ENCODE peak calls at places on chromosomes 3 and 15, in seven cellular contexts. T is tibial nerve, D is PC-3, J is esophagus squamous epithelium, X is IMR-90, A is GM23338, Z is HCT116. H is an unnamed sample. For H3K4me1, the result is how much of the 10 kb centered on the place peaks cover.

GRCh38 chr3:111668912-111669488 is 73.9 kb upstream of the ZBED2 start:
- DNase-seq in T (no peak), D (peak), J (no peak), X (peak), A (peak), Z (peak), H (no peak)

GRCh38 chr3:73734376-73734775 is 109.6 kb upstream of the PDZRN3 start:
- DNase-seq in T (no peak), D (no peak), J (no peak), X (no peak), A (no peak), Z (no peak), H (no peak)

GRCh38 chr3:20401253-20401652 is 215.2 kb upstream of the SGO1 start:
- DNase-seq in T (no peak), D (no peak), J (no peak), X (no peak), A (no peak), Z (no peak), H (no peak)

GRCh38 chr15:37229855-37230254 is 129.5 kb upstream of the MEIS2 start:
- DNase-seq in T (no peak), D (no peak), J (no peak), X (no peak), A (no peak), Z (no peak), H (no peak)

GRCh38 chr15:74314897-74315438 is 52.5 kb downstream of the CYP11A1 start:
- DNase-seq in T (no peak), D (no peak), J (no peak), X (no peak), A (no peak), Z (no peak), H (no peak)

GRCh38 chr3:126911162-126912026 is 71.5 kb upstream of the PLXNA1 start:
- DNase-seq in T (peak), D (peak), J (peak), X (peak), A (no peak), Z (peak), H (no peak)

GRCh38 chr3:12796171-12797123 is at the start of gene CAND2:
- DNase-seq in T (peak), D (no peak), J (no peak), X (peak), A (peak), Z (no peak), H (peak)

GRCh38 chr3:45807133-45807532 is 10.8 kb upstream of the SLC6A20 start:
- DNase-seq in T (no peak), D (no peak), J (no peak), X (no peak), A (no peak), Z (no peak), H (peak)

GRCh38 chr3:167489571-167489970 is 15.7 kb upstream of the SERPINI2 start:
- DNase-seq in T (no peak), D (no peak), J (no peak), X (no peak), A (no peak), Z (no peak), H (no peak)

GRCh38 chr3:15923640-15924405 is 126.0 kb upstream of the ANKRD28 start:
- DNase-seq in T (no peak), D (no peak), J (no peak), X (peak), A (no peak), Z (no peak), H (no peak)

GRCh38 chr3:138359549-138360271 is 11.3 kb downstream of the MRAS start:
- DNase-seq in T (no peak), D (no peak), J (no peak), X (no peak), A (no peak), Z (no peak), H (no peak)

GRCh38 chr3:60355825-60356224 is 895.4 kb downstream of the FHIT start:
- DNase-seq in T (no peak), D (no peak), J (no peak), X (no peak), A (no peak), Z (no peak), H (no peak)

GRCh38 chr15:78317145-78317836 is 17.9 kb upstream of the SKIC8 start:
- DNase-seq in T (no peak), D (peak), J (no peak), X (no peak), A (no peak), Z (no peak), H (no peak)

GRCh38 chr3:45706133-45706808 is 17.1 kb downstream of the SACM1L start:
- DNase-seq in T (no peak), D (no peak), J (no peak), X (no peak), A (no peak), Z (no peak), H (no peak)

GRCh38 chr3:46607603-46608028 is 4.7 kb upstream of the FAM240A start:
- DNase-seq in T (peak), D (peak), J (no peak), X (no peak), A (peak), Z (peak), H (no peak)

GRCh38 chr3:9768376-9768775 is 1.4 kb downstream of the CAMK1 start:
- DNase-seq in T (no peak), D (no peak), J (no peak), X (no peak), A (no peak), Z (no peak), H (no peak)

GRCh38 chr15:34318277-34319079 is 19.1 kb downstream of the SLC12A6 start:
- DNase-seq in T (peak), D (peak), J (no peak), X (peak), A (peak), Z (peak), H (no peak)

GRCh38 chr3:100880845-100881244 is 112.4 kb downstream of the ABI3BP start:
- DNase-seq in T (no peak), D (no peak), J (no peak), X (peak), A (no peak), Z (no peak), H (no peak)

GRCh38 chr3:53956591-53956990 is 64.9 kb upstream of the SELENOK start:
- DNase-seq in T (no peak), D (no peak), J (no peak), X (no peak), A (no peak), Z (no peak), H (no peak)

GRCh38 chr3:54123538-54124196 is 1.3 kb downstream of the CACNA2D3 start:
- DNase-seq in T (no peak), D (no peak), J (no peak), X (no peak), A (peak), Z (no peak), H (no peak)

GRCh38 chr3:5787863-5788488 is 600.5 kb downstream of the EDEM1 start:
- DNase-seq in T (peak), D (peak), J (no peak), X (no peak), A (no peak), Z (no peak), H (peak)

GRCh38 chr3:191263365-191263764 is 64.3 kb downstream of the OSTN start:
- DNase-seq in T (no peak), D (no peak), J (no peak), X (no peak), A (no peak), Z (no peak), H (no peak)

GRCh38 chr3:138944136-138944658 is 2.7 kb downstream of the FOXL2 start:
- DNase-seq in T (no peak), D (no peak), J (no peak), X (no peak), A (peak), Z (no peak), H (no peak)

GRCh38 chr15:42729409-42729808 is 7.5 kb downstream of the CDAN1 start:
- DNase-seq in T (no peak), D (no peak), J (no peak), X (no peak), A (no peak), Z (no peak), H (no peak)

GRCh38 chr15:62066663-62067447 is at the start of gene C2CD4A:
- DNase-seq in T (peak), D (peak), J (no peak), X (peak), A (peak), Z (peak), H (peak)

GRCh38 chr15:100879046-100879445 is 585 bp upstream of the ALDH1A3 start:
- DNase-seq in T (no peak), D (no peak), J (no peak), X (no peak), A (peak), Z (no peak), H (no peak)

GRCh38 chr15:88622605-88622975 is 1.4 kb downstream of the AEN start:
- DNase-seq in T (no peak), D (no peak), J (no peak), X (no peak), A (no peak), Z (no peak), H (no peak)

GRCh38 chr3:9216736-9217135 is 32.7 kb downstream of the SRGAP3 start:
- DNase-seq in T (no peak), D (peak), J (no peak), X (no peak), A (no peak), Z (no peak), H (no peak)

GRCh38 chr15:93488157-93488803 is 399.3 kb upstream of the RGMA start:
- DNase-seq in T (no peak), D (no peak), J (no peak), X (no peak), A (no peak), Z (no peak), H (no peak)

GRCh38 chr3:13186416-13186815 is 113.2 kb upstream of the IQSEC1 start:
- DNase-seq in T (no peak), D (no peak), J (no peak), X (no peak), A (no peak), Z (no peak), H (no peak)

GRCh38 chr15:101138913-101139880 is 112.7 kb downstream of the CHSY1 start:
- DNase-seq in T (no peak), D (no peak), J (no peak), X (peak), A (no peak), Z (no peak), H (no peak)

GRCh38 chr3:94226058-94226457 is 163.2 kb downstream of the NSUN3 start:
- DNase-seq in T (no peak), D (peak), J (no peak), X (peak), A (no peak), Z (no peak), H (no peak)

GRCh38 chr3:54549607-54550006 is 378.3 kb downstream of the LRTM1 start:
- DNase-seq in T (no peak), D (no peak), J (no peak), X (no peak), A (no peak), Z (no peak), H (no peak)

GRCh38 chr3:122858373-122858772 is 63.5 kb downstream of the SLC49A4 start:
- DNase-seq in T (no peak), D (peak), J (no peak), X (peak), A (peak), Z (peak), H (no peak)

GRCh38 chr3:4776980-4777581 is 202.2 kb upstream of the BHLHE40 start:
- DNase-seq in T (peak), D (peak), J (no peak), X (no peak), A (no peak), Z (no peak), H (no peak)

GRCh38 chr3:4774531-4774930 is 204.7 kb upstream of the BHLHE40 start:
- DNase-seq in T (no peak), D (no peak), J (no peak), X (no peak), A (no peak), Z (no peak), H (no peak)

GRCh38 chr3:4778740-4779139 is 200.5 kb upstream of the BHLHE40 start:
- DNase-seq in T (no peak), D (no peak), J (no peak), X (no peak), A (no peak), Z (no peak), H (no peak)

GRCh38 chr3:4778119-4778518 is 201.1 kb upstream of the BHLHE40 start:
- DNase-seq in T (no peak), D (no peak), J (no peak), X (no peak), A (no peak), Z (no peak), H (no peak)

GRCh38 chr3:4776399-4776979 is 202.7 kb upstream of the BHLHE40 start:
- DNase-seq in T (no peak), D (peak), J (no peak), X (no peak), A (no peak), Z (no peak), H (no peak)
- TF ChIP-seq CTCF in T (no peak), D (no peak), J (no peak), X (no peak), A (no peak), Z (no peak), H (no peak)

GRCh38 chr3:38155825-38156224 is 9.5 kb upstream of the OXSR1 start:
- DNase-seq in T (no peak), D (no peak), J (no peak), X (no peak), A (no peak), Z (no peak), H (no peak)

GRCh38 chr3:38158472-38158871 is 6.9 kb upstream of the OXSR1 start:
- DNase-seq in T (no peak), D (no peak), J (no peak), X (no peak), A (no peak), Z (no peak), H (no peak)

GRCh38 chr3:38157117-38157516 is 8.2 kb upstream of the OXSR1 start:
- DNase-seq in T (no peak), D (no peak), J (no peak), X (no peak), A (no peak), Z (no peak), H (no peak)

GRCh38 chr3:38154625-38155255 is 10.6 kb upstream of the OXSR1 start:
- DNase-seq in T (no peak), D (peak), J (no peak), X (no peak), A (no peak), Z (no peak), H (no peak)

GRCh38 chr3:38157562-38157961 is 7.8 kb upstream of the OXSR1 start:
- DNase-seq in T (no peak), D (peak), J (no peak), X (no peak), A (no peak), Z (no peak), H (no peak)
- H3K4me1 ChIP-seq in T (under half), D (under half), J (under half), X (under half), A (under half), Z (under half), H (under half)

GRCh38 chr3:120348981-120349818 is at the start of gene LRRC58:
- DNase-seq in T (peak), D (peak), J (peak), X (peak), A (peak), Z (peak), H (peak)
- TF ChIP-seq CTCF in T (no peak), D (peak), J (no peak), X (peak), A (no peak), Z (peak), H (no peak)

GRCh38 chr3:58341376-58341775 is 8.7 kb downstream of the PXK start:
- DNase-seq in T (no peak), D (peak), J (no peak), X (peak), A (no peak), Z (no peak), H (no peak)

GRCh38 chr3:58346368-58346767 is 13.7 kb downstream of the PXK start:
- DNase-seq in T (no peak), D (no peak), J (no peak), X (no peak), A (no peak), Z (no peak), H (no peak)

GRCh38 chr3:58347984-58348383 is 15.3 kb downstream of the PXK start:
- DNase-seq in T (no peak), D (no peak), J (no peak), X (no peak), A (no peak), Z (no peak), H (no peak)

GRCh38 chr3:58342676-58343075 is 10.0 kb downstream of the PXK start:
- DNase-seq in T (no peak), D (no peak), J (no peak), X (no peak), A (no peak), Z (no peak), H (no peak)

DNA sequence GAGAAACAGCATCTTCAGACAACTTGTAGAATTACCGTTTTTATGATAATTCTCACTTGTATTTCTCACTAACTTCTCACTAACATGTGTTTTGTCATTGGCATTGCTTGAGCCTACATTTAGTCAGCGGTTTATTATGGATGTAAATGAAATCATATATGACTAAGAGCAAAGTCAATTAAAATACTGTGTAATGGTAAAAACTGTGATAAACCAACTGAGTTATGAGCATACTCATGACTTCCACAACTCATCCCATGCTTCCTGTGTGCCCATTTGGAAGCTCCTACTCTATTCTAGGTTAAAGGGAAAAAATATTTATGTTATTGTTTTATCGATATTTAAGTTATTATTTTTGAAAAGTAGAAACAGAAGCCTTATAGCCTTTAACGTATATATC is 12.8 kb downstream of the PXK start:
- DNase-seq in T (no peak), D (peak), J (no peak), X (no peak), A (no peak), Z (no peak), H (no peak)
- H3K4me1 ChIP-seq in T (under half), D (under half), J (under half), X (under half), A (under half), Z (under half), H (under half)

GRCh38 chr3:131501949-131502348 is 822 bp downstream of the MRPL3 start:
- DNase-seq in T (no peak), D (peak), J (no peak), X (no peak), A (no peak), Z (no peak), H (no peak)

GRCh38 chr3:131503328-131503650 is 518 bp upstream of the MRPL3 start:
- DNase-seq in T (no peak), D (no peak), J (no peak), X (no peak), A (peak), Z (no peak), H (no peak)

GRCh38 chr3:131502530-131503327 is at the start of gene MRPL3:
- DNase-seq in T (peak), D (peak), J (peak), X (peak), A (peak), Z (peak), H (peak)
- TF ChIP-seq CTCF in T (no peak), D (no peak), J (no peak), X (no peak), A (no peak), Z (no peak), H (no peak)

H was measured in heart right ventricle.